ENCODE peak calls at places on chromosomes 3 and 15, in four cellular contexts. F, V, G and X are unnamed samples. For H3K4me1, the result is how much of the 10 kb centered on the place peaks cover.

GRCh38 chr3:25856902-25857518 is 67.1 kb downstream of the OXSM start:
- DNase-seq in F (no peak), V (peak), G (peak), X (no peak)

GRCh38 chr15:68187559-68187958 is 17.6 kb downstream of the CALML4 start:
- DNase-seq in F (no peak), V (peak), G (no peak), X (peak)

GRCh38 chr3:127211118-127212060 is 18.5 kb downstream of the PRR23E start:
- DNase-seq in F (no peak), V (no peak), G (no peak), X (no peak)

GRCh38 chr15:91465696-91466095 is 365.6 kb downstream of the SV2B start:
- DNase-seq in F (no peak), V (no peak), G (no peak), X (no peak)

GRCh38 chr3:172094621-172095557 is 55.5 kb downstream of the FNDC3B start:
- DNase-seq in F (no peak), V (no peak), G (no peak), X (no peak)

GRCh38 chr3:122982202-122983185 is 45.1 kb downstream of the SEMA5B start:
- DNase-seq in F (no peak), V (no peak), G (peak), X (no peak)

GRCh38 chr3:71173421-71173975 is 410.0 kb downstream of the FOXP1 start:
- DNase-seq in F (no peak), V (peak), G (no peak), X (no peak)

GRCh38 chr3:62577153-62577552 is 203.8 kb upstream of the FEZF2 start:
- DNase-seq in F (no peak), V (no peak), G (no peak), X (no peak)

GRCh38 chr3:190346541-190346940 is 24.3 kb upstream of the CLDN1 start:
- DNase-seq in F (no peak), V (no peak), G (no peak), X (no peak)

GRCh38 chr3:11282250-11283125 is 10.3 kb downstream of the ATG7 start:
- DNase-seq in F (no peak), V (peak), G (no peak), X (no peak)

GRCh38 chr15:70062321-70062956 is 35.3 kb downstream of the TLE3 start:
- DNase-seq in F (no peak), V (peak), G (no peak), X (peak)

GRCh38 chr3:113287818-113288648 is 76.7 kb downstream of the BOC start:
- DNase-seq in F (peak), V (peak), G (peak), X (peak)

GRCh38 chr3:7205535-7206331 is 344.8 kb downstream of the GRM7 start:
- DNase-seq in F (no peak), V (no peak), G (no peak), X (no peak)

GRCh38 chr15:81105521-81105920 is 28.5 kb upstream of the CFAP161 start:
- DNase-seq in F (no peak), V (no peak), G (no peak), X (no peak)

GRCh38 chr15:99385865-99386264 is 134.6 kb downstream of the LRRC28 start:
- DNase-seq in F (no peak), V (peak), G (peak), X (no peak)

GRCh38 chr3:55629432-55629831 is 142.3 kb upstream of the WNT5A start:
- DNase-seq in F (no peak), V (no peak), G (no peak), X (no peak)

GRCh38 chr3:69219101-69219708 is 96.8 kb upstream of the LMOD3 start:
- DNase-seq in F (no peak), V (no peak), G (no peak), X (no peak)

GRCh38 chr3:197289726-197290125 is 8.7 kb downstream of the DLG1 start:
- DNase-seq in F (no peak), V (no peak), G (no peak), X (no peak)

GRCh38 chr15:74313889-74314288 is 53.6 kb downstream of the CYP11A1 start:
- DNase-seq in F (no peak), V (no peak), G (no peak), X (no peak)

GRCh38 chr15:90579213-90579612 is 49.5 kb downstream of the CRTC3 start:
- DNase-seq in F (no peak), V (no peak), G (no peak), X (no peak)

GRCh38 chr3:133038089-133038730 is at the start of gene TMEM108:
- DNase-seq in F (no peak), V (peak), G (peak), X (peak)

GRCh38 chr3:157077565-157077991 is 82.4 kb downstream of the CCNL1 start:
- DNase-seq in F (no peak), V (no peak), G (no peak), X (no peak)

GRCh38 chr3:128950223-128950938 is 43.5 kb downstream of the CFAP92 start:
- DNase-seq in F (peak), V (no peak), G (peak), X (no peak)

GRCh38 chr3:112115806-112116383 is 17.2 kb downstream of the GCSAM start:
- DNase-seq in F (no peak), V (no peak), G (no peak), X (no peak)

GRCh38 chr3:186414735-186415419 is 52.8 kb upstream of the DGKG start:
- DNase-seq in F (no peak), V (no peak), G (no peak), X (peak)

GRCh38 chr3:57091471-57091870 is 31.0 kb downstream of the SPATA12 start:
- DNase-seq in F (no peak), V (no peak), G (no peak), X (no peak)

GRCh38 chr15:61115679-61116078 is 113.4 kb downstream of the RORA start:
- DNase-seq in F (no peak), V (no peak), G (no peak), X (no peak)

GRCh38 chr3:195908439-195909293 is at the start of gene TNK2:
- DNase-seq in F (peak), V (no peak), G (peak), X (peak)

GRCh38 chr3:105823149-105823866 is 45.5 kb downstream of the CBLB start:
- DNase-seq in F (no peak), V (no peak), G (peak), X (no peak)

GRCh38 chr3:182349951-182350350 is 443.4 kb upstream of the ATP11B start:
- DNase-seq in F (no peak), V (no peak), G (no peak), X (no peak)

GRCh38 chr3:149371001-149371722 is 6.3 kb downstream of the TM4SF1 start:
- DNase-seq in F (no peak), V (no peak), G (no peak), X (no peak)

DNA sequence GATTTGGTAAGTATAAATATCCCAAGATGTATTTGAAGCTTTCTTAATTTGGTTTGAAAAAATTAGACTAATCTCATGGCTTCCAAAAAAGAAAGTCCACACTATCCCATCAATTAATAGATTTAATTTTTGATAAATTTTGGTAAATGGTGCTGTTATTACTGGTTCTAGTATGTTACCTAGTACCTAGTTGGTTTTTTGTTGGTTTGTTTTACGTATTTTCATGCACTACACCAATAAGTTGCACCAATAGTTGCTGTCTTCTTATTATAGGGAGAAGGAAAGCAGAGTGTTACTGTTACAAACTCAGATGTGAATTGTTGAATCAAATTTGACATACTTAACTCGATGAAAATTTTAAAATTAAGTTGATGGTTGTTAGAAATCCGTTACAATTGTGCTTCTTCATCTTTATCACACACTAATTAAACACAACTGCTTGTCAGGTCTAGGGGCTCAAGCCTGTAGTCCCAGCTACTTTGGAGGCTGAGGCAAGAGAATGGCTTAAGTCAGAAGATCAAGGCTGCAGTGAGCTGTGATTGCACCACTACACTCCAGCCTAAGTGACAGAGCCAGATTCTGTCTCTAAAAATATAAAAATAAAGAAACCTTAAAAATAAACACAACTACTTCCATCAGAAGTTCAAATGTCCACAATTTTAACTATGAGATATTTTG is 23.1 kb upstream of the MBNL1 start:
- DNase-seq in F (no peak), V (no peak), G (no peak), X (no peak)
- H3K4me3 ChIP-seq in F (peak), V (no peak), G (peak), X (no peak)

DNA sequence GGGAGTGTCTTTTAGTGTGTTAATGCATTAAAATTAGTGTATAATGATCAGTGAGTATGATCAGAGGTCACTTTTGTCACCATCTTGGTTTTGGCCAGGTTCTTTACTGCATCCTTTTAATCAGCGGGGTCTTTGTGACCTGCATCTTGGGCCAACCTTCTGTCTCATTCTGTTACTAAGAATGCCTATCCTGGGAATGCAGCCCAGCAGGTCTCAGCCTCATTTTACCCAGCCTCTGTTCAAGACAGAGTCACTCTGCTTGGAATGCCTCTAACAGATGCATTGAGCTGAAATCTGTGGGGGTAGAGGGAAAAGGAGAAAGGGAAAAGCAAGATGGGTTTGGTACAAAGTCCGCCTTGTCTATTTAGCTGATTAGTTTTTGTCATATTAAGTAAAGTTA is 5.3 kb upstream of the BLOC1S6 start:
- DNase-seq in F (no peak), V (no peak), G (no peak), X (no peak)
- H3K4me1 ChIP-seq in F (under half), V (under half), G (under half), X (under half)

GRCh38 chr3:155231792-155232191 is 61.7 kb downstream of the STRIT1 start:
- DNase-seq in F (no peak), V (no peak), G (no peak), X (no peak)
- H3K27ac ChIP-seq in F (no peak), V (peak), G (no peak), X (no peak)

DNA sequence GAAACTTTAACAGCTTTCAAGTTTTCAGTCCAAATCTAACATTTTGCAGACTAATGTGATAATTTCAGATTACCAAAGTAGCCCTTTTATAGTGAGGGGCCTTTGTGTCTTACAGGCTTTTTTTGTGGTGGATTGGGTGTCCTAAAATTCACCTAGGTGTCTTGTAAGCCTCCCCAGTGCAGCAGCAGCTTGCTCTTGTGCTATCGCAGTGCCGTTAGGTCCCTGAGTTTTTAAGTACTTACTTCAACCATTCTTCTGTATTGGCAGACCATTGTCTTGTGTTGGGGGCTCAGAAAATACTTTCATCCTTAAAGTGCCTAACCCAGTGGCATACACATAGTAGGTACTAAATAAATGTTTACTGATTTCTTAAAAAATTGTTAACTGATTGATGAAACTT is 2.1 kb downstream of the PDE8A start:
- DNase-seq in F (no peak), V (no peak), G (no peak), X (no peak)
- H3K4me3 ChIP-seq in F (no peak), V (peak), G (peak), X (no peak)

GRCh38 chr3:14424711-14425573 is 22.5 kb downstream of the SLC6A6 start:
- DNase-seq in F (peak), V (no peak), G (no peak), X (no peak)
- H3K4me1 ChIP-seq in F (half or more), V (under half), G (under half), X (under half)

GRCh38 chr3:159789742-159790635 is 198.6 kb upstream of the IL12A start:
- DNase-seq in F (no peak), V (no peak), G (no peak), X (no peak)
- H3K27ac ChIP-seq in F (no peak), V (no peak), G (no peak), X (no peak)

GRCh38 chr3:143123353-143123974 is 3.9 kb downstream of the CHST2 start:
- DNase-seq in F (no peak), V (no peak), G (no peak), X (no peak)
- H3K4me3 ChIP-seq in F (no peak), V (no peak), G (peak), X (no peak)

GRCh38 chr3:43729707-43730399 is 39.1 kb downstream of the ABHD5 start:
- DNase-seq in F (no peak), V (no peak), G (no peak), X (peak)
- H3K4me1 ChIP-seq in F (under half), V (under half), G (under half), X (under half)